ENCODE peak calls at places on chromosomes 6 and 20, in seven cellular contexts. One of them, this sample, is unnamed. For H3K4me1 and H3K36me3, the result is how much of the 10 kb centered on the place peaks cover.

GRCh38 chr6:119547024-119547423 is 197.5 kb upstream of the MAN1A1 start:
- DNase-seq in uterus: no peak
- DNase-seq in ovary: no peak
- DNase-seq in testis: no peak
- DNase-seq in HCT116: no peak
- DNase-seq in CD4-positive, CD25-positive, alpha-beta regulatory T cell: no peak
- DNase-seq in IMR-90: no peak
- DNase-seq in this sample: no peak

GRCh38 chr6:32692019-32692418 is 25.6 kb upstream of the HLA-DQB1 start:
- DNase-seq in uterus: no peak
- DNase-seq in ovary: no peak
- DNase-seq in testis: peak
- DNase-seq in HCT116: peak
- DNase-seq in CD4-positive, CD25-positive, alpha-beta regulatory T cell: peak
- DNase-seq in IMR-90: no peak
- DNase-seq in this sample: peak

GRCh38 chr6:110878751-110879539 is 4.4 kb downstream of the AMD1 start:
- DNase-seq in uterus: no peak
- DNase-seq in ovary: peak
- DNase-seq in testis: peak
- DNase-seq in HCT116: no peak
- DNase-seq in CD4-positive, CD25-positive, alpha-beta regulatory T cell: peak
- DNase-seq in IMR-90: peak
- DNase-seq in this sample: no peak

GRCh38 chr6:121620002-121620740 is 184.7 kb downstream of the GJA1 start:
- DNase-seq in uterus: no peak
- DNase-seq in ovary: no peak
- DNase-seq in testis: no peak
- DNase-seq in HCT116: no peak
- DNase-seq in CD4-positive, CD25-positive, alpha-beta regulatory T cell: no peak
- DNase-seq in IMR-90: no peak
- DNase-seq in this sample: no peak

GRCh38 chr6:2507638-2508037 is 243.1 kb downstream of the MYLK4 start:
- DNase-seq in uterus: no peak
- DNase-seq in ovary: no peak
- DNase-seq in testis: no peak
- DNase-seq in HCT116: no peak
- DNase-seq in CD4-positive, CD25-positive, alpha-beta regulatory T cell: no peak
- DNase-seq in IMR-90: no peak
- DNase-seq in this sample: no peak

GRCh38 chr6:8175046-8175777 is 72.9 kb upstream of the EEF1E1 start:
- DNase-seq in uterus: no peak
- DNase-seq in ovary: no peak
- DNase-seq in testis: no peak
- DNase-seq in HCT116: no peak
- DNase-seq in CD4-positive, CD25-positive, alpha-beta regulatory T cell: no peak
- DNase-seq in IMR-90: no peak
- DNase-seq in this sample: no peak

GRCh38 chr6:52155791-52156576 is 30.2 kb upstream of the IL17A start:
- DNase-seq in uterus: no peak
- DNase-seq in ovary: no peak
- DNase-seq in testis: no peak
- DNase-seq in HCT116: no peak
- DNase-seq in CD4-positive, CD25-positive, alpha-beta regulatory T cell: no peak
- DNase-seq in IMR-90: no peak
- DNase-seq in this sample: no peak

GRCh38 chr6:43805695-43806040 is 35.7 kb downstream of the VEGFA start:
- DNase-seq in uterus: no peak
- DNase-seq in ovary: no peak
- DNase-seq in testis: no peak
- DNase-seq in HCT116: no peak
- DNase-seq in CD4-positive, CD25-positive, alpha-beta regulatory T cell: no peak
- DNase-seq in IMR-90: no peak
- DNase-seq in this sample: no peak

GRCh38 chr6:28725890-28726348 is 197.9 kb downstream of the TRIM27 start:
- DNase-seq in uterus: no peak
- DNase-seq in ovary: no peak
- DNase-seq in testis: no peak
- DNase-seq in HCT116: no peak
- DNase-seq in CD4-positive, CD25-positive, alpha-beta regulatory T cell: no peak
- DNase-seq in IMR-90: peak
- DNase-seq in this sample: no peak

GRCh38 chr6:170308761-170309160 is 2.2 kb downstream of the FAM120B start:
- DNase-seq in uterus: no peak
- DNase-seq in ovary: no peak
- DNase-seq in testis: no peak
- DNase-seq in HCT116: no peak
- DNase-seq in CD4-positive, CD25-positive, alpha-beta regulatory T cell: no peak
- DNase-seq in IMR-90: no peak
- DNase-seq in this sample: no peak

GRCh38 chr20:14777571-14777970 is 440.2 kb upstream of the FLRT3 start:
- DNase-seq in uterus: no peak
- DNase-seq in ovary: no peak
- DNase-seq in testis: no peak
- DNase-seq in HCT116: no peak
- DNase-seq in CD4-positive, CD25-positive, alpha-beta regulatory T cell: no peak
- DNase-seq in IMR-90: no peak
- DNase-seq in this sample: no peak

GRCh38 chr6:168322966-168323365 is 3.4 kb upstream of the DACT2 start:
- DNase-seq in uterus: no peak
- DNase-seq in ovary: no peak
- DNase-seq in testis: no peak
- DNase-seq in HCT116: no peak
- DNase-seq in CD4-positive, CD25-positive, alpha-beta regulatory T cell: no peak
- DNase-seq in IMR-90: no peak
- DNase-seq in this sample: no peak

GRCh38 chr20:63322146-63322922 is 29.3 kb downstream of the COL20A1 start:
- DNase-seq in uterus: no peak
- DNase-seq in ovary: no peak
- DNase-seq in testis: no peak
- DNase-seq in HCT116: no peak
- DNase-seq in CD4-positive, CD25-positive, alpha-beta regulatory T cell: no peak
- DNase-seq in IMR-90: no peak
- DNase-seq in this sample: no peak

GRCh38 chr6:91137286-91137685 is 550.4 kb upstream of the MAP3K7 start:
- DNase-seq in uterus: no peak
- DNase-seq in ovary: no peak
- DNase-seq in testis: no peak
- DNase-seq in HCT116: no peak
- DNase-seq in CD4-positive, CD25-positive, alpha-beta regulatory T cell: no peak
- DNase-seq in IMR-90: no peak
- DNase-seq in this sample: no peak

GRCh38 chr6:45923831-45924391 is 91.7 kb downstream of the CLIC5 start:
- DNase-seq in uterus: no peak
- DNase-seq in ovary: no peak
- DNase-seq in testis: no peak
- DNase-seq in HCT116: no peak
- DNase-seq in CD4-positive, CD25-positive, alpha-beta regulatory T cell: no peak
- DNase-seq in IMR-90: peak
- DNase-seq in this sample: no peak

GRCh38 chr20:31781945-31782344 is 37.2 kb upstream of the MYLK2 start:
- DNase-seq in uterus: no peak
- DNase-seq in ovary: no peak
- DNase-seq in testis: no peak
- DNase-seq in HCT116: no peak
- DNase-seq in CD4-positive, CD25-positive, alpha-beta regulatory T cell: no peak
- DNase-seq in IMR-90: peak
- DNase-seq in this sample: no peak
- H3K4me1 ChIP-seq in uterus: under half
- H3K4me1 ChIP-seq in ovary: under half
- H3K4me1 ChIP-seq in testis: under half
- H3K4me1 ChIP-seq in HCT116: under half
- H3K4me1 ChIP-seq in CD4-positive, CD25-positive, alpha-beta regulatory T cell: under half
- H3K4me1 ChIP-seq in IMR-90: under half
- H3K4me1 ChIP-seq in this sample: under half

GRCh38 chr6:64681416-64682160 is 1025.4 kb downstream of the EYS start:
- DNase-seq in uterus: no peak
- DNase-seq in ovary: no peak
- DNase-seq in testis: peak
- DNase-seq in HCT116: no peak
- DNase-seq in CD4-positive, CD25-positive, alpha-beta regulatory T cell: no peak
- DNase-seq in IMR-90: no peak
- DNase-seq in this sample: no peak

GRCh38 chr6:64680446-64680845 is 1026.6 kb downstream of the EYS start:
- DNase-seq in uterus: no peak
- DNase-seq in ovary: no peak
- DNase-seq in testis: no peak
- DNase-seq in HCT116: no peak
- DNase-seq in CD4-positive, CD25-positive, alpha-beta regulatory T cell: no peak
- DNase-seq in IMR-90: peak
- DNase-seq in this sample: no peak

GRCh38 chr6:64683682-64684081 is 1023.3 kb downstream of the EYS start:
- DNase-seq in uterus: no peak
- DNase-seq in ovary: no peak
- DNase-seq in testis: peak
- DNase-seq in HCT116: no peak
- DNase-seq in CD4-positive, CD25-positive, alpha-beta regulatory T cell: no peak
- DNase-seq in IMR-90: peak
- DNase-seq in this sample: peak

GRCh38 chr6:64685401-64685800 is 1021.6 kb downstream of the EYS start:
- DNase-seq in uterus: no peak
- DNase-seq in ovary: no peak
- DNase-seq in testis: no peak
- DNase-seq in HCT116: no peak
- DNase-seq in CD4-positive, CD25-positive, alpha-beta regulatory T cell: no peak
- DNase-seq in IMR-90: no peak
- DNase-seq in this sample: no peak

GRCh38 chr6:64679411-64679810 is 1027.6 kb downstream of the EYS start:
- DNase-seq in uterus: no peak
- DNase-seq in ovary: no peak
- DNase-seq in testis: no peak
- DNase-seq in HCT116: no peak
- DNase-seq in CD4-positive, CD25-positive, alpha-beta regulatory T cell: no peak
- DNase-seq in IMR-90: no peak
- DNase-seq in this sample: no peak
- H3K36me3 ChIP-seq in uterus: under half
- H3K36me3 ChIP-seq in ovary: under half
- H3K36me3 ChIP-seq in testis: under half
- H3K36me3 ChIP-seq in HCT116: under half
- H3K36me3 ChIP-seq in CD4-positive, CD25-positive, alpha-beta regulatory T cell: under half
- H3K36me3 ChIP-seq in IMR-90: under half
- H3K36me3 ChIP-seq in this sample: under half

GRCh38 chr20:43959920-43960227 is 45.2 kb downstream of the TOX2 start:
- DNase-seq in uterus: no peak
- DNase-seq in ovary: no peak
- DNase-seq in testis: no peak
- DNase-seq in HCT116: no peak
- DNase-seq in CD4-positive, CD25-positive, alpha-beta regulatory T cell: no peak
- DNase-seq in IMR-90: no peak
- DNase-seq in this sample: no peak
- H3K4me3 ChIP-seq in uterus: no peak
- H3K4me3 ChIP-seq in ovary: no peak
- H3K4me3 ChIP-seq in testis: no peak
- H3K4me3 ChIP-seq in HCT116: no peak
- H3K4me3 ChIP-seq in CD4-positive, CD25-positive, alpha-beta regulatory T cell: peak
- H3K4me3 ChIP-seq in IMR-90: no peak
- H3K4me3 ChIP-seq in this sample: no peak

GRCh38 chr6:5832621-5833107 is 174.1 kb downstream of the NRN1 start:
- DNase-seq in uterus: no peak
- DNase-seq in ovary: no peak
- DNase-seq in testis: no peak
- DNase-seq in HCT116: no peak
- DNase-seq in CD4-positive, CD25-positive, alpha-beta regulatory T cell: no peak
- DNase-seq in IMR-90: no peak
- DNase-seq in this sample: no peak

GRCh38 chr6:5833120-5833519 is 173.6 kb downstream of the NRN1 start:
- DNase-seq in uterus: no peak
- DNase-seq in ovary: no peak
- DNase-seq in testis: no peak
- DNase-seq in HCT116: no peak
- DNase-seq in CD4-positive, CD25-positive, alpha-beta regulatory T cell: no peak
- DNase-seq in IMR-90: no peak
- DNase-seq in this sample: no peak

GRCh38 chr6:5827061-5828037 is 179.4 kb downstream of the NRN1 start:
- DNase-seq in uterus: no peak
- DNase-seq in ovary: no peak
- DNase-seq in testis: no peak
- DNase-seq in HCT116: no peak
- DNase-seq in CD4-positive, CD25-positive, alpha-beta regulatory T cell: no peak
- DNase-seq in IMR-90: no peak
- DNase-seq in this sample: no peak
- H3K4me1 ChIP-seq in uterus: under half
- H3K4me1 ChIP-seq in ovary: under half
- H3K4me1 ChIP-seq in testis: under half
- H3K4me1 ChIP-seq in HCT116: under half
- H3K4me1 ChIP-seq in CD4-positive, CD25-positive, alpha-beta regulatory T cell: under half
- H3K4me1 ChIP-seq in IMR-90: under half
- H3K4me1 ChIP-seq in this sample: under half

DNA sequence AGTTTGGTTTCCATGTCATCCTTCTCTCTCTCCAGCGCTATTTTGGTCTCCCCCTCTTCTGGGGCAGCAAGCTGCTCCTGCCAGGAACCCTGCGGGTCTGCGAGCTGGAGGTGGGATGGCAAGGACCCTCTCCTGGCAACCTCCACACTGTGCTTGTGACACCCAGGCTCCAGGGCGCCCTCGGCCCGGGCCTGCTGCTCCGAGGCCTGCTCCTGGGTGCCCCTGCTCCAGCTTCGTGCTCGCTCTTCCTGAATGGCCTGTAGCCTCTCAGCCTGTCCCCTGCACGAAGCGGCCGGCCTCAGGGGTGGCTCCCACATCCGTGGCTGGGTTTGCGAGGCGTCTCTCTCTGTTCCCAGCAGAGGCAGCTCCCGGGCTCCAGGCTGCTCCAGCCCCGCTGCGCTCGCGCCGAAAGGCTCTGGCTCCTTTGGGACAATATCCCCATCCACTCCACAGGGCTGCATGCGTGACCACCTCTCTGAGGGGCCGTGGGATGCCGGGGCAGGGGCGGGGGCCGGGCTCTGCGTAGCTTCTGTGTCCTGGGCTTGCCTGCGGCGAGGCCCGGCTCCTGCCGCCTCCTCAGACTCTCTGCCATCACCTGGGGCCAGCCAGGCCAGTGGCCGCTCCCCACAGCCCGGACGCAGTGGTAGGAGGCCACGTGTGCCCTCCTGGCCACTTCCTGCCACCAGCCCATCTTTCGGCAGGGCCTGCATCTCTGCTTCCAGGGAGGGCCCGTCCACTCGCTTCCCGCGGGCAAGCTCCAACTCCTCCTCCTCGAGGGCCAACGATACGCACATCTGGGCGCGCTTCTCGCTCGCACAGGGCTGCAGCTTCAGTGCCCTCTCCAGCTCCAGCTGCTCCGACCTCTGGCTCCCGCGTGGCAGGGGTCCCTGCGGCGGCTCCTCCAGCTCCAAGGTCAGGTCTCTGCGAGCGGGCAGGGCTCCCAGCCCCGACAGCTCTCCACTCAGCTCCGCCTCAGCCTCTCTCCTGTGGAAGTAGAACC is 68.9 kb downstream of the GINS1 start:
- DNase-seq in uterus: no peak
- DNase-seq in ovary: no peak
- DNase-seq in testis: no peak
- DNase-seq in HCT116: no peak
- DNase-seq in CD4-positive, CD25-positive, alpha-beta regulatory T cell: no peak
- DNase-seq in IMR-90: no peak
- DNase-seq in this sample: no peak
- H3K36me3 ChIP-seq in uterus: under half
- H3K36me3 ChIP-seq in ovary: under half
- H3K36me3 ChIP-seq in testis: under half
- H3K36me3 ChIP-seq in HCT116: under half
- H3K36me3 ChIP-seq in CD4-positive, CD25-positive, alpha-beta regulatory T cell: under half
- H3K36me3 ChIP-seq in IMR-90: under half
- H3K36me3 ChIP-seq in this sample: under half

GRCh38 chr20:32474009-32474716 is 111.0 kb downstream of the NOL4L start:
- DNase-seq in uterus: no peak
- DNase-seq in ovary: peak
- DNase-seq in testis: peak
- DNase-seq in HCT116: no peak
- DNase-seq in CD4-positive, CD25-positive, alpha-beta regulatory T cell: no peak
- DNase-seq in IMR-90: no peak
- DNase-seq in this sample: no peak
- H3K4me3 ChIP-seq in uterus: peak
- H3K4me3 ChIP-seq in ovary: peak
- H3K4me3 ChIP-seq in testis: peak
- H3K4me3 ChIP-seq in HCT116: no peak
- H3K4me3 ChIP-seq in CD4-positive, CD25-positive, alpha-beta regulatory T cell: no peak
- H3K4me3 ChIP-seq in IMR-90: peak
- H3K4me3 ChIP-seq in this sample: peak

This sample was measured in heart right ventricle.